ENCODE peak calls at places on chromosomes 5 and 9, in ten cellular contexts. H is glomerular endothelial cell, B is uterus, Q is ovary, T is mesenchymal stem cell, D is non-pigmented ciliary epithelial cell, V is HCEC 1CT, Y is cardiac muscle cell, I is T-helper 2 cell, X is GM10248. M is an unnamed sample.

GRCh38 chr5:92518318-92518913 is 1062.6 kb downstream of the NR2F1-AS1 start:
- DNase-seq in X (peak; percentile 44), Y (peak; percentile 43), D (no peak), I (no peak), H (no peak), V (peak; percentile 76), T (peak; percentile 56), B (no peak), Q (no peak), M (no peak)

GRCh38 chr5:113224605-113225065 is 210.2 kb downstream of the TSSK1B start:
- DNase-seq in T (peak; percentile 74), D (no peak), V (no peak), I (no peak), X (no peak), B (no peak), H (peak; percentile 83), Q (no peak), Y (no peak), M (no peak)

GRCh38 chr5:154369682-154370081 is 76.1 kb upstream of the SAP30L start:
- DNase-seq in I (no peak), Y (no peak), V (peak; percentile 50), T (peak; percentile 32), Q (no peak), D (no peak), H (no peak), B (no peak), X (no peak), M (no peak)

GRCh38 chr5:173542964-173543363 is 73.5 kb downstream of the BOD1 start:
- DNase-seq in Y (no peak), B (no peak), H (no peak), Q (no peak), T (no peak), D (no peak), X (no peak), V (no peak), I (no peak), M (no peak)

GRCh38 chr9:68749135-68749534 is 44.1 kb downstream of the PIP5K1B start:
- DNase-seq in B (no peak), Y (no peak), X (no peak), I (no peak), D (no peak), V (no peak), H (no peak), T (no peak), Q (no peak), M (no peak)

GRCh38 chr9:105244996-105245719 is 707 bp downstream of the SLC44A1 start:
- DNase-seq in D (no peak), T (peak; percentile 66), X (peak; percentile 38), Y (peak; percentile 64), H (no peak), Q (peak; percentile 53), V (no peak), I (peak; percentile 56), B (peak; percentile 28), M (peak; percentile 46)

GRCh38 chr5:54867310-54867944 is 118.0 kb downstream of the ESM1 start:
- DNase-seq in T (peak; percentile 67), V (peak; percentile 76), H (no peak), X (peak; percentile 38), I (peak; percentile 29), Q (no peak), D (no peak), B (no peak), Y (peak; percentile 77), M (no peak)

GRCh38 chr5:149205625-149206523 is 64.6 kb downstream of the ABLIM3 start:
- DNase-seq in V (peak; percentile 91), D (no peak), B (peak; percentile 28), T (peak; percentile 99), Y (no peak), Q (no peak), I (no peak), H (no peak), X (no peak), M (no peak)

GRCh38 chr9:106846847-106847246 is 16.1 kb upstream of the ZNF462 start:
- DNase-seq in T (no peak), X (no peak), B (no peak), Q (no peak), I (no peak), Y (no peak), V (peak; percentile 81), D (no peak), H (no peak), M (no peak)

GRCh38 chr5:10699987-10700386 is 61.0 kb downstream of the DAP start:
- DNase-seq in B (no peak), V (no peak), D (no peak), Y (no peak), X (peak; percentile 71), I (no peak), Q (no peak), T (no peak), H (no peak), M (no peak)

GRCh38 chr9:114634387-114634786 is 23.2 kb downstream of the TEX53 start:
- DNase-seq in I (no peak), X (no peak), Y (no peak), V (no peak), D (no peak), Q (no peak), H (no peak), B (no peak), T (no peak), M (no peak)

GRCh38 chr9:6931913-6932312 is 174.1 kb downstream of the KDM4C start:
- DNase-seq in I (no peak), V (peak; percentile 89), B (peak; percentile 23), Y (no peak), D (peak; percentile 81), T (peak; percentile 51), H (no peak), X (peak; percentile 24), Q (no peak), M (peak; percentile 35)

GRCh38 chr5:157710887-157711286 is 20.3 kb upstream of the THG1L start:
- DNase-seq in X (no peak), H (no peak), B (no peak), Q (no peak), I (no peak), D (peak; percentile 75), V (peak; percentile 92), T (no peak), Y (no peak), M (no peak)

GRCh38 chr9:135032041-135032835 is 55.2 kb upstream of the OLFM1 start:
- DNase-seq in Q (no peak), X (no peak), B (no peak), T (no peak), V (no peak), D (no peak), H (no peak), I (no peak), Y (no peak), M (no peak)

GRCh38 chr5:133977858-133978257 is 9.4 kb upstream of the C5orf15 start:
- DNase-seq in V (peak; percentile 41), D (peak; percentile 43), B (no peak), H (no peak), X (no peak), T (peak; percentile 84), I (no peak), Y (no peak), Q (no peak), M (no peak)

GRCh38 chr5:133962801-133963476 is 5.5 kb downstream of the C5orf15 start:
- DNase-seq in Y (no peak), D (no peak), V (peak; percentile 70), X (no peak), H (no peak), I (no peak), Q (no peak), T (peak; percentile 73), B (no peak), M (no peak)

GRCh38 chr5:159774476-159775031 is 141.7 kb upstream of the ADRA1B start:
- DNase-seq in D (no peak), Q (no peak), I (no peak), X (no peak), V (no peak), H (no peak), T (no peak), Y (no peak), B (no peak), M (no peak)

GRCh38 chr5:160289721-160290120 is 22.6 kb downstream of the CCNJL start:
- DNase-seq in Y (no peak), V (no peak), I (no peak), D (no peak), B (no peak), Q (no peak), T (no peak), H (no peak), X (no peak), M (no peak)

GRCh38 chr5:159737263-159737662 is 179.0 kb upstream of the ADRA1B start:
- DNase-seq in D (no peak), I (no peak), T (peak; percentile 16), Q (no peak), B (no peak), Y (no peak), H (no peak), X (no peak), V (no peak), M (no peak)

GRCh38 chr9:133969681-133970580 is 22.2 kb downstream of the VAV2 start:
- DNase-seq in Y (no peak), V (no peak), H (no peak), I (no peak), T (no peak), B (no peak), Q (peak; percentile 15), X (no peak), D (no peak), M (no peak)

GRCh38 chr9:113772121-113772885 is 103.8 kb upstream of the ZNF618 start:
- DNase-seq in X (no peak), Y (no peak), T (no peak), V (peak; percentile 80), D (peak; percentile 35), H (no peak), B (no peak), I (no peak), Q (no peak), M (no peak)

GRCh38 chr9:105647595-105648349 is 14.5 kb upstream of the TAL2 start:
- DNase-seq in X (no peak), Q (peak; percentile 24), V (no peak), I (no peak), B (no peak), D (no peak), Y (no peak), H (peak; percentile 2), T (no peak), M (no peak)

GRCh38 chr5:170557314-170557713 is 53.5 kb downstream of the KCNIP1 start:
- DNase-seq in H (no peak), T (no peak), D (no peak), Y (no peak), B (no peak), X (no peak), Q (no peak), I (no peak), V (no peak), M (no peak)

GRCh38 chr9:33106827-33107621 is 30.6 kb upstream of the SMU1 start:
- DNase-seq in T (peak; percentile 47), I (no peak), D (peak; percentile 59), X (no peak), B (peak; percentile 45), V (peak; percentile 7), Y (no peak), Q (no peak), H (no peak), M (no peak)

GRCh38 chr5:56440871-56441740 is 208.0 kb upstream of the ANKRD55 start:
- DNase-seq in T (peak; percentile 91), B (peak; percentile 59), I (no peak), V (peak; percentile 68), Q (no peak), D (peak; percentile 59), X (no peak), Y (no peak), H (no peak), M (no peak)

GRCh38 chr5:52961238-52961637 is 27.9 kb upstream of the ITGA2 start:
- DNase-seq in I (no peak), H (no peak), B (no peak), D (no peak), Y (no peak), Q (no peak), X (no peak), T (peak; percentile 21), V (no peak), M (no peak)

GRCh38 chr5:150734579-150735384 is 24.0 kb downstream of the DCTN4 start:
- DNase-seq in D (no peak), T (no peak), I (no peak), H (no peak), X (peak; percentile 44), Q (no peak), Y (no peak), B (no peak), V (no peak), M (peak; percentile 25)

GRCh38 chr9:89473762-89474469 is 24.0 kb downstream of the SEMA4D start:
- DNase-seq in X (no peak), I (no peak), Y (no peak), T (peak; percentile 80), Q (no peak), V (no peak), D (no peak), B (no peak), H (no peak), M (no peak)

M was measured in stimulated activated naive CD8-positive, alpha-beta T cell treated with anti-CD3 and anti-CD28 coated beads, Interleukin-15, amount 100 ng/mL, for 72 hours.